ENCODE peak calls at places on chromosomes 16 and 17, in seven cellular contexts. K is heart right ventricle, J is heart left ventricle, A is choroid plexus epithelial cell, H is dorsolateral prefrontal cortex, R is HFF-Myc, C is Peyer's patch. F is an unnamed sample.

GRCh38 chr17:19566176-19566575 is 32.5 kb downstream of the SLC47A1 start:
- DNase-seq in A (no peak), C (no peak), K (no peak), H (no peak), R (no peak), J (no peak), F (no peak)

GRCh38 chr17:17391575-17392370 is 85.0 kb upstream of the MED9 start:
- DNase-seq in J (no peak), R (no peak), H (no peak), A (no peak), K (no peak), C (no peak), F (no peak)

GRCh38 chr17:53420035-53420641 is 402.6 kb upstream of the KIF2B start:
- DNase-seq in H (no peak), C (no peak), R (no peak), K (no peak), A (no peak), J (no peak), F (peak)

GRCh38 chr16:373848-374615 is 3.7 kb upstream of the MRPL28 start:
- DNase-seq in C (peak), A (no peak), R (no peak), H (no peak), K (no peak), J (no peak), F (no peak)

GRCh38 chr16:49483251-49483650 is 109.6 kb downstream of the C16orf78 start:
- DNase-seq in K (no peak), A (no peak), C (peak), H (no peak), R (no peak), J (no peak), F (no peak)

GRCh38 chr17:75733471-75733870 is 12.2 kb downstream of the ITGB4 start:
- DNase-seq in H (no peak), K (no peak), J (no peak), A (no peak), R (no peak), C (no peak), F (no peak)

GRCh38 chr17:51258756-51259573 is 884 bp downstream of the MBTD1 start:
- DNase-seq in J (peak), A (peak), K (peak), H (no peak), R (no peak), C (peak), F (no peak)

GRCh38 chr17:74922172-74922571 is 883 bp downstream of the USH1G start:
- DNase-seq in R (no peak), C (no peak), A (no peak), K (no peak), J (no peak), H (no peak), F (no peak)

GRCh38 chr17:28204751-28205150 is 114.2 kb upstream of the TMEM97 start:
- DNase-seq in K (no peak), J (no peak), A (no peak), R (no peak), H (no peak), C (no peak), F (peak)

GRCh38 chr17:3907483-3908216 is 8.6 kb downstream of the P2RX1 start:
- DNase-seq in A (no peak), C (no peak), H (no peak), J (no peak), R (no peak), K (no peak), F (peak)

GRCh38 chr16:75080205-75081029 is 36.2 kb downstream of the LDHD start:
- DNase-seq in J (no peak), K (no peak), R (no peak), H (no peak), A (peak), C (no peak), F (no peak)

GRCh38 chr16:82936941-82937551 is 310.3 kb downstream of the CDH13 start:
- DNase-seq in K (no peak), C (no peak), H (no peak), J (no peak), A (peak), R (peak), F (peak)

GRCh38 chr16:4910828-4911227 is 26.1 kb downstream of the PPL start:
- DNase-seq in H (no peak), C (no peak), A (no peak), J (no peak), K (no peak), R (no peak), F (no peak)

GRCh38 chr17:7632492-7632894 is 2.6 kb downstream of the SHBG start:
- DNase-seq in C (no peak), A (peak), K (peak), H (no peak), J (no peak), R (no peak), F (peak)

GRCh38 chr17:62628845-62629555 is 1.5 kb downstream of the MRC2 start:
- DNase-seq in H (no peak), A (peak), R (no peak), K (no peak), J (peak), C (no peak), F (no peak)

GRCh38 chr16:15913046-15913698 is 24.8 kb upstream of the CEP20 start:
- DNase-seq in R (no peak), C (no peak), H (no peak), A (no peak), K (no peak), J (no peak), F (no peak)

GRCh38 chr17:79792984-79793923 is 3.6 kb downstream of the CBX8 start:
- DNase-seq in R (peak), H (no peak), K (no peak), C (no peak), A (peak), J (no peak), F (no peak)

GRCh38 chr17:45325810-45326209 is 9.0 kb upstream of the MAP3K14 start:
- DNase-seq in K (no peak), R (no peak), A (no peak), H (no peak), J (no peak), C (no peak), F (no peak)

GRCh38 chr16:1746693-1747195 is 24.6 kb downstream of the NME3 start:
- DNase-seq in A (no peak), C (no peak), J (no peak), R (no peak), H (no peak), K (no peak), F (peak)

GRCh38 chr16:89194340-89195311 is 5.7 kb downstream of the SLC22A31 start:
- DNase-seq in J (peak), H (no peak), C (peak), A (no peak), K (no peak), R (no peak), F (no peak)

GRCh38 chr16:88005148-88005547 is 53.9 kb downstream of the BANP start:
- DNase-seq in A (no peak), C (no peak), R (no peak), K (no peak), H (no peak), J (no peak), F (no peak)

GRCh38 chr16:23504076-23504452 is 6.2 kb downstream of the GGA2 start:
- DNase-seq in C (no peak), H (no peak), R (no peak), J (peak), A (peak), K (no peak), F (peak)

DNA sequence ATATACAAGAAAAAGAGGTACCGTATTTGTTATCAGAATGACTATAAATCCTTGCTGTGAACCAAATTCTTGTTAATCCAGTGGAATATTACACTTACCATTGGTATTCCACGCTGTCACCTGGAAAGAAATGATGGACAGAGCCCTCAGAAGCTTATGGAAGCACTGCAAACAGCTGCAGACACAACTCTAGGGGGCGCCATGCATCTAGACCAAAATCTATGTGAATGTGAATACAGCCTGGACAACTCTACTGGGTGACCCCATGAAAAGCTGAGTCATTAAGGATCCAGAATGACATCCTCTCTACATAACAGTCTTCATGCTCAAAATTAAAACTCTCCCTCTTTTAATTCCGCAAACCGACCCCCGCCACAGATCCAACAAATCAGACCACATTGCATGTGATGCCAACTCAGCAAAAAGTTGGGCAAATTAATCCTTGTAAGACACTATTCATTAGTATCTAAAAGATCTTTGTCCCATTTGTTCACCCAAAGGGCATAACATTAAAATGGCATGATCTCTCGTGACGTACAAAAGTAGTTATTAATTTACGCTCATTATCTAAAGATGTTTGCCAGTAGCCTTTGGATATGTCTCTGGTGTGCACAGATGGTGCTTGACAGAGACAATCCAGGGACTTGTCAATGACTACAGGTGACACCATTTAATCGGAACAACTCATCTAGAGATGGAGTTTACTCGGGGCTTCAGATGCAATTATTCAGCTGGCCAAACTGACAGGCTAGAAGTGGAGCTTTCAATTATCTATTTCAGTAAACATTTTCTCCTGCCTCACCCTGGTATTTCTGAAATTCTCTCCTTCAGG is 552.7 kb upstream of the PSMD7 start:
- DNase-seq in R (no peak), H (no peak), K (no peak), C (no peak), A (no peak), J (no peak), F (peak)
- TF ChIP-seq CTCF in R (peak), H (peak), K (peak), C (no peak), A (no peak), J (no peak), F (no peak)

DNA sequence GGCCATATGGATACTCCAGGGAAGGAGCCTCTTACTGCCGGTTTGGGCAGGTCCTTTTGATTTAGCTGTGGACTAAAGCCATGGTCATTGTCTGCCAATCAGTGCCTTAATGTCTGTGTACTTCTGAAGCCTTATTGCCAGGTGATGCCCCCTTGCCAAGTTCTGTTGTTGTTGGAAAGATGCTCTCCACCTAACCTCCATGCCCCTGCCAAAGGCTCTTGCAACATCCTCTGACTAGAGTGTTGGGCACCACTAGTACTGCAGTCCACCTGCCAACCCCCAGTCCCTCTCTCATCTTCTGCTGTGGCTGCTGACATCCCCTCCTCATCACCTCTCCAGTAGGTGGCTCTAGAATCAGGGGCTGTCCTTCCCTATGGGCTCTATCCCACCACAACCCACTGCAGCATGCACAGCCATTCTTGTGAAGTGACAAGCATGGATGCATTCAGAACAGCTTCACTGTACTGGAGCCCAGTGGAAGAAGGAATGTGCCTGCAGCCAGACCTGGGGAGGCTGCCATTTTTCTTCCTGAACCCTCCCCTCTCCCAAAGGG is 375.3 kb upstream of the CDH5 start:
- DNase-seq in H (no peak), C (no peak), A (no peak), K (no peak), J (no peak), R (no peak), F (no peak)
- TF ChIP-seq CTCF in H (no peak), C (no peak), A (peak), K (no peak), J (no peak), R (no peak), F (no peak)

DNA sequence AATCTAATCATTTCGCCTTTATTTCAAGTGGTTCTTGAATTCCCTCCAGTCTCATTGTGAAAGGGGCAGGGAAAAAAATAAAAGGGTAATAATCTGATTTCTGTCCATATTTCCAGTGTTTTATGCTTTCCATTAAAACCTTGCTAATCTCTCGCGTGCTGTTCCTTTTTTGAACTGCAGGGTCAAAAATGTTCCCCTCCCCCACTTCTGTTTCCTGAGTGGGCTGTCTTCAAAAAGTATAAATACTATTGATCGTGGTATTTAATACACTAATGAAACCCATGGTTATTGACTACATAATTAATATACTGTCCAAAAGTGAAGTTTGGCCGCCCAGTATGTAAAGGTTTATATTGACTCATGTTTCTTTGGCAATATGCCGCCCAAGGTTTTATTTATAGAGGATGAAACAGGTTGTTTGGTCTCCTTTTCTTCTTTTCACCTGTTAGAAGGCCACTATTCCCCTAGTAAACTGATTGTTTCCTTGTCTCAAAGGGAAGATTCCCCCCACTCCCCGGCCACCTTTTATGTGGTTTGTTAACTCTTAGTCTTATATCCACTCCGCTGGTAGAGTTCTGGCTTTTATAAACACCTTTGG is 69.7 kb downstream of the RPA1 start:
- DNase-seq in H (no peak), C (no peak), A (no peak), K (no peak), J (no peak), R (no peak), F (no peak)
- TF ChIP-seq CTCF in H (no peak), C (no peak), A (peak), K (no peak), J (no peak), R (peak), F (peak)

DNA sequence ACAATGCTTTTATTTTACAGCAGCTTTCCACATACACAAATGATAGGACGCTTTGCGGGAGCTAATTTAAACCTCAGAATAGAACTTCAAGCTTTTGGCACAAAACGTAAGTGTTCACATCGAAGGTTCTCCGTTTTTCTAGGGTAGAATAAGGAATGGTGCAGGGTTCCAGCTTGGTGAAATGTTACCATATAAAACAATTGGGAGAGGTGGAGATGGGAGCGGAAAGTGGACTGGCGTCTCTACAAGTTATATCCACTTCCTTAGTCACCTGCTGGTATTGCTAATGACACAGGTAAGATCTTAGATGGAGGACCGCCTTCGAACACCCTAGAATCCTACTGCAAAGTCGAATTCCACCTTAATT is 1.7 kb upstream of the NXN start:
- DNase-seq in K (no peak), A (no peak), J (no peak), H (no peak), C (no peak), R (no peak), F (no peak)
- TF ChIP-seq CTCF in K (no peak), A (no peak), J (no peak), H (no peak), C (no peak), R (no peak), F (no peak)

GRCh38 chr16:17350212-17350611 is 120.5 kb downstream of the XYLT1 start:
- DNase-seq in K (no peak), R (no peak), J (no peak), C (no peak), H (no peak), A (no peak), F (no peak)

GRCh38 chr16:17348826-17349225 is 121.9 kb downstream of the XYLT1 start:
- DNase-seq in R (no peak), A (no peak), J (no peak), C (no peak), K (no peak), H (no peak), F (no peak)

GRCh38 chr16:17348042-17348783 is 122.5 kb downstream of the XYLT1 start:
- DNase-seq in H (no peak), C (no peak), A (no peak), J (no peak), R (no peak), K (no peak), F (no peak)

GRCh38 chr16:17354121-17354750 is 116.5 kb downstream of the XYLT1 start:
- DNase-seq in K (no peak), R (no peak), A (no peak), J (no peak), C (no peak), H (no peak), F (no peak)

DNA sequence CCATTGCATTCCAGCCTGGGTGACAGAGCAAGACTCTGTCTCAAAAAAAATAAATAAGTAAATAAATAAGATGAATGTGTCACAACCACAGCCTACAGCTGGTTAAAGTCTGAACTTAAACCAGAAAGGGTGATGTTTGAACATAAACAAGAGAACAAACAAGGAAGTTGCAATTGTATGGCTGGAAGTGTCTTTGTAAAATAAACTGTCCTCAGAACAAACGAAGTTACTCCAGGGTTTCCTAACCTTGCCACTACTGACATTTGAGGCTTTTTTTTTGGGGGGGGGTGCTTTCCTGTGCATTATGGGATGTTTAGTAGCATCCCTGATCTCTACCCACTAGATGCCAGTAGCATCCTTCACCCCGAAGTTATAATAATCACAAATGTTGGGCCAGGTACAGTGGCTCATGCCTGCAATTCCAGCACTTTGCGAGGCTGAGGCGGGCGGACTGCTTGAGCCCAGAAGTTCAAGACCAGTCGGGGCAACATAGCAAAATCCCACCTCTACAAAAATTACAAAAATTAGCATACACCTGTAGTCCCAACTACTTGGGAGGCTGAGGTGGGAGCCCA is 119.2 kb downstream of the XYLT1 start:
- DNase-seq in J (no peak), A (no peak), H (no peak), K (no peak), R (no peak), C (no peak), F (no peak)
- TF ChIP-seq CTCF in J (no peak), A (no peak), H (no peak), K (no peak), R (no peak), C (no peak), F (no peak)

DNA sequence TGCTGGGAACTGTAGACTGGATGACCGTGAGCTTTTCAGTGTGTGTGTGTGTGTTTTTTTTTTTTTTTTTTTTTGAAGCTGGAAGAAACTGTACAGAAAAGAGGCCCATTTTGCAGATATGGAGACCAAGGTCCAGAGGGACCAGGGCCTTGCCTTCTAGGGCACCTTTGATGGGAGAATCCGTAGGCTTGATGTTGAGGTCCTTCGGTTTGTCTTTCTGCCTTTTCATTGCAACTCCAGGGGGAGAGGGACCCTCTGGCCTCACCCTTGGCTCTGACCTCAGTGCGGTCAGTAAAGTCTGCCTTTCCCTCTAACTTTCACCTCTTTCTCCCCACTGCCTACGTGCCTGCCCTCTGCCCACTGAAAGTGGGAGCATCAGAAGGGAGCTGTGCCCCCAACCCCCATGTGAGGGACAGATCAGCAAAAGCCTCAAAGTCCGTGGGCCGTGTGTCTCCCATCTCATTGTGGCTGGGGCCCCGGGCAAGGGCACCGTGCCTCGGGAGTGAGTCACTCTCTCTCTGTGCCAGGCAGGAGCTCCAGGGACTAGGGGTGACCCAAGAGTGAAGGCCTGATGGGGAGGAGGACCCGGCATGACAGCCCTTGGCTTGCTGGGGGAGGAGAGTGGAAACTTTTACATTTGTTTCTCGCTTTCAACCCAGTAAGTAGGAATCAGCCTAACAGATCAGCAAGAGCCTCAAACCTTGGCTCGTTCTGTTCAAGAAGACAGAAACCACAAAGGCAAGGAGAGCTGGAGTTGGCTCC is 123.6 kb downstream of the CMIP start:
- DNase-seq in K (peak), H (no peak), R (no peak), A (peak), C (peak), J (no peak), F (peak)
- TF ChIP-seq CTCF in K (no peak), H (no peak), R (no peak), A (no peak), C (no peak), J (no peak), F (no peak)